ENCODE peak calls at places on chromosomes 7 and 10, in ten cellular contexts. O, D, Y, Z, K, I, V, B, L and P are unnamed samples.

GRCh38 chr7:113504142-113504541 is 385.8 kb upstream of the SMIM30 start:
- DNase-seq in O (no peak), D (no peak), Y (no peak), Z (no peak), K (no peak), I (no peak), V (no peak), B (no peak), L (no peak), P (no peak)

GRCh38 chr10:34705563-34705962 is 109.5 kb downstream of the PARD3 start:
- DNase-seq in O (no peak), D (no peak), Y (no peak), Z (no peak), K (no peak), I (no peak), V (no peak), B (no peak), L (no peak), P (no peak)

GRCh38 chr10:30594077-30594476 is 35.5 kb downstream of the LYZL2 start:
- DNase-seq in O (no peak), D (no peak), Y (no peak), Z (no peak), K (no peak), I (no peak), V (no peak), B (no peak), L (no peak), P (no peak)

GRCh38 chr10:17768957-17769356 is 17.0 kb downstream of the TMEM236 start:
- DNase-seq in O (no peak), D (no peak), Y (no peak), Z (no peak), K (peak), I (peak), V (peak), B (no peak), L (no peak), P (peak)

GRCh38 chr10:95408148-95408930 is 117.5 kb upstream of the PDLIM1 start:
- DNase-seq in O (no peak), D (no peak), Y (no peak), Z (peak), K (no peak), I (no peak), V (peak), B (no peak), L (no peak), P (peak)

GRCh38 chr7:79132844-79133451 is 320.5 kb downstream of the MAGI2 start:
- DNase-seq in O (no peak), D (no peak), Y (no peak), Z (no peak), K (peak), I (no peak), V (no peak), B (no peak), L (no peak), P (no peak)

GRCh38 chr10:101716891-101717659 is 22.1 kb upstream of the FBXW4 start:
- DNase-seq in O (no peak), D (no peak), Y (no peak), Z (no peak), K (no peak), I (no peak), V (no peak), B (no peak), L (no peak), P (no peak)

GRCh38 chr7:106166651-106167342 is 54.7 kb upstream of the SYPL1 start:
- DNase-seq in O (peak), D (peak), Y (peak), Z (no peak), K (peak), I (peak), V (peak), B (peak), L (peak), P (peak)

GRCh38 chr10:78231930-78232329 is 198.3 kb downstream of the RPS24 start:
- DNase-seq in O (no peak), D (no peak), Y (peak), Z (no peak), K (peak), I (no peak), V (peak), B (peak), L (no peak), P (peak)

GRCh38 chr7:68943786-68944185 is 654.5 kb upstream of the AUTS2 start:
- DNase-seq in O (no peak), D (no peak), Y (no peak), Z (no peak), K (no peak), I (no peak), V (no peak), B (no peak), L (no peak), P (no peak)

GRCh38 chr10:99571816-99572215 is 39.1 kb downstream of the NKX2-3 start:
- DNase-seq in O (no peak), D (no peak), Y (no peak), Z (no peak), K (no peak), I (no peak), V (no peak), B (no peak), L (no peak), P (no peak)

GRCh38 chr7:44212581-44213184 is 11.9 kb downstream of the YKT6 start:
- DNase-seq in O (no peak), D (no peak), Y (no peak), Z (no peak), K (no peak), I (no peak), V (no peak), B (no peak), L (no peak), P (no peak)

GRCh38 chr7:9189683-9190082 is 756.3 kb downstream of the NXPH1 start:
- DNase-seq in O (no peak), D (peak), Y (no peak), Z (no peak), K (no peak), I (no peak), V (no peak), B (no peak), L (no peak), P (no peak)

GRCh38 chr7:109835577-109835976 is 1255.3 kb upstream of the LRRN3 start:
- DNase-seq in O (no peak), D (no peak), Y (no peak), Z (no peak), K (no peak), I (no peak), V (no peak), B (no peak), L (no peak), P (no peak)

GRCh38 chr10:90591629-90592028 is 266.2 kb downstream of the HTR7 start:
- DNase-seq in O (no peak), D (no peak), Y (no peak), Z (no peak), K (no peak), I (no peak), V (no peak), B (no peak), L (no peak), P (no peak)

GRCh38 chr10:97760461-97761257 is 11.1 kb downstream of the SFRP5 start:
- DNase-seq in O (no peak), D (no peak), Y (no peak), Z (no peak), K (no peak), I (no peak), V (no peak), B (no peak), L (no peak), P (no peak)

GRCh38 chr10:112973046-112973445 is 23.0 kb downstream of the TCF7L2 start:
- DNase-seq in O (no peak), D (no peak), Y (no peak), Z (no peak), K (no peak), I (no peak), V (peak), B (no peak), L (no peak), P (no peak)

GRCh38 chr7:102916881-102917280 is 4.1 kb downstream of the LRRC17 start:
- DNase-seq in O (no peak), D (no peak), Y (peak), Z (no peak), K (peak), I (peak), V (peak), B (no peak), L (no peak), P (peak)

GRCh38 chr10:114761205-114762193 is 60.1 kb upstream of the FHIP2A start:
- DNase-seq in O (no peak), D (no peak), Y (no peak), Z (no peak), K (no peak), I (no peak), V (no peak), B (no peak), L (no peak), P (no peak)

GRCh38 chr7:97203957-97204356 is 86.5 kb downstream of the SDHAF3 start:
- DNase-seq in O (no peak), D (no peak), Y (no peak), Z (no peak), K (no peak), I (no peak), V (no peak), B (no peak), L (no peak), P (no peak)

GRCh38 chr10:52740913-52741675 is 31.5 kb downstream of the MBL2 start:
- DNase-seq in O (peak), D (peak), Y (peak), Z (no peak), K (peak), I (no peak), V (peak), B (peak), L (peak), P (peak)

GRCh38 chr10:98106531-98106930 is 27.9 kb upstream of the R3HCC1L start:
- DNase-seq in O (no peak), D (no peak), Y (no peak), Z (no peak), K (no peak), I (no peak), V (peak), B (no peak), L (no peak), P (no peak)

GRCh38 chr7:82020076-82020475 is 250.2 kb upstream of the HGF start:
- DNase-seq in O (no peak), D (peak), Y (no peak), Z (no peak), K (no peak), I (peak), V (no peak), B (no peak), L (no peak), P (no peak)

GRCh38 chr10:77104459-77104980 is 533.1 kb downstream of the KCNMA1 start:
- DNase-seq in O (no peak), D (no peak), Y (no peak), Z (no peak), K (peak), I (peak), V (peak), B (no peak), L (no peak), P (peak)

GRCh38 chr10:111207525-111207924 is 130.7 kb downstream of the ADRA2A start:
- DNase-seq in O (no peak), D (peak), Y (peak), Z (no peak), K (no peak), I (no peak), V (no peak), B (peak), L (peak), P (no peak)

GRCh38 chr10:42987121-42987541 is 89.7 kb upstream of the RET start:
- DNase-seq in O (no peak), D (no peak), Y (no peak), Z (no peak), K (no peak), I (no peak), V (no peak), B (peak), L (no peak), P (no peak)

GRCh38 chr7:101125989-101126650 is 784 bp upstream of the SERPINE1 start:
- DNase-seq in O (peak), D (no peak), Y (no peak), Z (peak), K (peak), I (peak), V (peak), B (no peak), L (peak), P (peak)

GRCh38 chr7:101128040-101128834 is 1.3 kb downstream of the SERPINE1 start:
- DNase-seq in O (no peak), D (no peak), Y (no peak), Z (no peak), K (peak), I (no peak), V (no peak), B (no peak), L (no peak), P (no peak)

GRCh38 chr7:101126651-101127459 is at the start of gene SERPINE1:
- DNase-seq in O (peak), D (peak), Y (peak), Z (peak), K (peak), I (peak), V (peak), B (peak), L (peak), P (peak)

GRCh38 chr7:101129603-101130117 is 2.8 kb downstream of the SERPINE1 start:
- DNase-seq in O (no peak), D (no peak), Y (no peak), Z (no peak), K (no peak), I (no peak), V (no peak), B (no peak), L (no peak), P (no peak)

GRCh38 chr7:101127460-101128039 is 646 bp downstream of the SERPINE1 start:
- DNase-seq in O (no peak), D (no peak), Y (no peak), Z (no peak), K (no peak), I (no peak), V (no peak), B (no peak), L (no peak), P (no peak)
- H3K4me3 ChIP-seq in O (peak), D (peak), Y (peak), Z (peak), K (peak), I (peak), V (peak), B (no peak), L (no peak), P (peak)

GRCh38 chr7:149458235-149458634 is 2.6 kb downstream of the ZNF777 start:
- DNase-seq in O (no peak), D (peak), Y (no peak), Z (no peak), K (no peak), I (no peak), V (peak), B (no peak), L (no peak), P (no peak)

GRCh38 chr7:149462101-149462520 is 1.2 kb upstream of the ZNF777 start:
- DNase-seq in O (no peak), D (no peak), Y (no peak), Z (no peak), K (no peak), I (no peak), V (no peak), B (no peak), L (no peak), P (no peak)

GRCh38 chr7:149459201-149459539 is 1.7 kb downstream of the ZNF777 start:
- DNase-seq in O (peak), D (peak), Y (no peak), Z (no peak), K (no peak), I (no peak), V (no peak), B (no peak), L (no peak), P (no peak)

GRCh38 chr7:149459540-149460433 is 1.1 kb downstream of the ZNF777 start:
- DNase-seq in O (peak), D (no peak), Y (peak), Z (no peak), K (peak), I (no peak), V (no peak), B (no peak), L (peak), P (peak)

DNA sequence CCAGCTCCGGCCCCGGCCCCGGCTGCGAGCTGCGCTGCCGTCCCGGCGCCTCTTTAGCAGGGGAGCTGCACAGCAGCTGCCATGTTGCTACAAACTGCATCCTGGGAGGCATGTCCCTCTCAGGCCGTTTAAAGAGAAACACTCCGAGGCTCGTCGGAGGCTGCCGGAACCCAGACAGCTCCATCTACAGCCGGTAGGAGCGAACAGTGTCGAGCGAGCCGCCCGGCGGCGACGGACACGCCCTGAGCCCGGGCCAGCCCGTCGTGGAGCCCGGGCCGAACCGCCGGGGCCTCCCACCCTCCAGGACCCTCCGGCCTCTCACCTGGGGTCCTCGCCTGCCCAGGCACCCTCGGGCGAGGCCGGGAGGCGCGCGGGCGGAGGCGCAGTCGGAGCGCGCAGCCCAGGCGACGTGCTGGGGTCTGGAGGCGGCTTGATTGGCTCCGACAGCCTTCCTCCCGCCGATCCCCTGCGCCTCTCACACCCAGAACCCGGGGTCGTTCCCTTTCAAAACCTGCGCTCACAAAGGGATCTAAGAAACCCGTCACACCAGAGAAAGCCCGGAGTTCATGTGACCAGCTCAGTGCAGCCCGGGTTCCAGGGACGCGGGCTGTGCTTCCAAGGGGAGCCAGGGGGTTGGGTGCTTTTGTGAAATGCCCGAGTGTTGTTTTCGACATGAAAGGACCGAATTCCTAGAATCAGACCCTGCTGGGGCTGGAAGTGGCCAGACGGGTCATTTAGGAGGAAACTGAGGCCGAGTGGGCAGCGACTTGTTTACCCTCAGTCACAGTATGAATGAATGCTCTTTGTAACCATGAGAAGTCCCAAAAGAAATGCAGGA is at the start of gene ZNF777:
- DNase-seq in O (peak), D (peak), Y (peak), Z (peak), K (peak), I (peak), V (peak), B (peak), L (peak), P (peak)
- TF ChIP-seq CTCF in O (peak), D (peak), Y (peak), Z (peak), K (peak), I (peak), V (peak), B (peak), L (peak), P (peak)

GRCh38 chr10:124943301-124944092 is 1.6 kb downstream of the ZRANB1 start:
- DNase-seq in O (no peak), D (no peak), Y (no peak), Z (no peak), K (peak), I (peak), V (peak), B (no peak), L (no peak), P (peak)
- H3K4me3 ChIP-seq in O (no peak), D (no peak), Y (no peak), Z (no peak), K (no peak), I (no peak), V (no peak), B (no peak), L (no peak), P (no peak)

GRCh38 chr7:33923440-33924229 is 18.3 kb downstream of the BMPER start:
- DNase-seq in O (no peak), D (no peak), Y (peak), Z (no peak), K (no peak), I (no peak), V (no peak), B (no peak), L (no peak), P (no peak)
- TF ChIP-seq CTCF in O (no peak), D (peak), Y (peak), Z (no peak), K (no peak), I (no peak), V (no peak), B (no peak), L (no peak), P (no peak)

GRCh38 chr7:100890640-100891521 is 1.4 kb upstream of the UFSP1 start:
- DNase-seq in O (no peak), D (peak), Y (peak), Z (no peak), K (no peak), I (no peak), V (no peak), B (no peak), L (no peak), P (no peak)
- H3K4me3 ChIP-seq in O (peak), D (peak), Y (peak), Z (peak), K (peak), I (peak), V (peak), B (no peak), L (peak), P (peak)

GRCh38 chr7:39746162-39746782 is 122.9 kb downstream of the RALA start:
- DNase-seq in O (peak), D (peak), Y (peak), Z (peak), K (peak), I (peak), V (peak), B (peak), L (peak), P (peak)
- TF ChIP-seq CTCF in O (peak), D (peak), Y (peak), Z (peak), K (peak), I (peak), V (peak), B (peak), L (peak), P (peak)